ENCODE peak calls at places on chromosomes 12 and 14, in seven cellular contexts. One of them, this sample, is unnamed.
A peak's percentile ranks its signal among the peaks of the same experiment; 100 is the strongest.

GRCh38 chr14:74586681-74587362 is 25.2 kb downstream of the LTBP2 start:
- DNase-seq in neural progenitor cell: no peak
- DNase-seq in endothelial cell of umbilical vein: no peak
- DNase-seq in OCI-LY7: no peak
- DNase-seq in GM23248: no peak
- DNase-seq in IMR-90: no peak
- DNase-seq in HepG2: no peak
- DNase-seq in this sample: no peak

GRCh38 chr14:24634158-24634557 is at the start of gene GZMB:
- DNase-seq in neural progenitor cell: no peak
- DNase-seq in endothelial cell of umbilical vein: no peak
- DNase-seq in OCI-LY7: no peak
- DNase-seq in GM23248: peak; percentile 13
- DNase-seq in IMR-90: peak; percentile 14
- DNase-seq in HepG2: no peak
- DNase-seq in this sample: no peak

GRCh38 chr12:95836630-95837239 is 22.0 kb upstream of the SNRPF start:
- DNase-seq in neural progenitor cell: no peak
- DNase-seq in endothelial cell of umbilical vein: peak; percentile 62
- DNase-seq in OCI-LY7: no peak
- DNase-seq in GM23248: peak; percentile 66
- DNase-seq in IMR-90: peak; percentile 69
- DNase-seq in HepG2: no peak
- DNase-seq in this sample: no peak

GRCh38 chr12:64633940-64634337 is 23.6 kb downstream of the RASSF3 start:
- DNase-seq in neural progenitor cell: no peak
- DNase-seq in endothelial cell of umbilical vein: peak; percentile 80
- DNase-seq in OCI-LY7: no peak
- DNase-seq in GM23248: peak; percentile 78
- DNase-seq in IMR-90: peak; percentile 83
- DNase-seq in HepG2: peak; percentile 88
- DNase-seq in this sample: no peak

GRCh38 chr14:101400815-101401214 is 160.5 kb upstream of the DIO3 start:
- DNase-seq in neural progenitor cell: no peak
- DNase-seq in endothelial cell of umbilical vein: peak; percentile 16
- DNase-seq in OCI-LY7: no peak
- DNase-seq in GM23248: peak; percentile 65
- DNase-seq in IMR-90: peak; percentile 30
- DNase-seq in HepG2: no peak
- DNase-seq in this sample: no peak

GRCh38 chr12:48175613-48176416 is 7.6 kb upstream of the CCDC184 start:
- DNase-seq in neural progenitor cell: no peak
- DNase-seq in endothelial cell of umbilical vein: no peak
- DNase-seq in OCI-LY7: no peak
- DNase-seq in GM23248: peak; percentile 42
- DNase-seq in IMR-90: no peak
- DNase-seq in HepG2: no peak
- DNase-seq in this sample: no peak

GRCh38 chr12:85923767-85924331 is 49.8 kb downstream of the NTS start:
- DNase-seq in neural progenitor cell: peak; percentile 14
- DNase-seq in endothelial cell of umbilical vein: peak; percentile 59
- DNase-seq in OCI-LY7: peak; percentile 1
- DNase-seq in GM23248: peak; percentile 44
- DNase-seq in IMR-90: peak; percentile 49
- DNase-seq in HepG2: no peak
- DNase-seq in this sample: no peak

GRCh38 chr12:111224196-111225066 is 144.5 kb downstream of the PHETA1 start:
- DNase-seq in neural progenitor cell: no peak
- DNase-seq in endothelial cell of umbilical vein: peak; percentile 9
- DNase-seq in OCI-LY7: peak; percentile 5
- DNase-seq in GM23248: no peak
- DNase-seq in IMR-90: no peak
- DNase-seq in HepG2: no peak
- DNase-seq in this sample: no peak

GRCh38 chr12:1443421-1444141 is 150.8 kb downstream of the FBXL14 start:
- DNase-seq in neural progenitor cell: no peak
- DNase-seq in endothelial cell of umbilical vein: no peak
- DNase-seq in OCI-LY7: no peak
- DNase-seq in GM23248: peak; percentile 84
- DNase-seq in IMR-90: peak; percentile 96
- DNase-seq in HepG2: no peak
- DNase-seq in this sample: no peak

GRCh38 chr14:67583711-67584644 is 16.1 kb downstream of the PIGH start:
- DNase-seq in neural progenitor cell: peak; percentile 70
- DNase-seq in endothelial cell of umbilical vein: peak; percentile 53
- DNase-seq in OCI-LY7: peak; percentile 64
- DNase-seq in GM23248: peak; percentile 58
- DNase-seq in IMR-90: peak; percentile 52
- DNase-seq in HepG2: peak; percentile 58
- DNase-seq in this sample: peak; percentile 35

GRCh38 chr14:55103005-55103640 is 25.9 kb upstream of the LGALS3 start:
- DNase-seq in neural progenitor cell: peak; percentile 62
- DNase-seq in endothelial cell of umbilical vein: peak; percentile 86
- DNase-seq in OCI-LY7: peak; percentile 84
- DNase-seq in GM23248: peak; percentile 97
- DNase-seq in IMR-90: peak; percentile 95
- DNase-seq in HepG2: peak; percentile 95
- DNase-seq in this sample: no peak

GRCh38 chr12:570949-571794 is 92.1 kb downstream of the NINJ2 start:
- DNase-seq in neural progenitor cell: peak; percentile 47
- DNase-seq in endothelial cell of umbilical vein: peak; percentile 70
- DNase-seq in OCI-LY7: no peak
- DNase-seq in GM23248: peak; percentile 97
- DNase-seq in IMR-90: peak; percentile 80
- DNase-seq in HepG2: peak; percentile 58
- DNase-seq in this sample: no peak

GRCh38 chr14:22906073-22906472 is 12.9 kb downstream of the RBM23 start:
- DNase-seq in neural progenitor cell: no peak
- DNase-seq in endothelial cell of umbilical vein: no peak
- DNase-seq in OCI-LY7: no peak
- DNase-seq in GM23248: no peak
- DNase-seq in IMR-90: no peak
- DNase-seq in HepG2: no peak
- DNase-seq in this sample: no peak

GRCh38 chr14:65210827-65211192 is 108.5 kb upstream of the MAX start:
- DNase-seq in neural progenitor cell: no peak
- DNase-seq in endothelial cell of umbilical vein: no peak
- DNase-seq in OCI-LY7: no peak
- DNase-seq in GM23248: peak; percentile 32
- DNase-seq in IMR-90: no peak
- DNase-seq in HepG2: no peak
- DNase-seq in this sample: no peak
- H3K4me1 ChIP-seq in neural progenitor cell: no peaks in the 10 kb centered on the region
- H3K4me1 ChIP-seq in endothelial cell of umbilical vein: peaks cover 21% of the 10 kb centered on the region
- H3K4me1 ChIP-seq in OCI-LY7: peaks cover 66% of the 10 kb centered on the region
- H3K4me1 ChIP-seq in GM23248: peaks cover 32% of the 10 kb centered on the region
- H3K4me1 ChIP-seq in IMR-90: peaks cover 13% of the 10 kb centered on the region
- H3K4me1 ChIP-seq in HepG2: peaks cover 30% of the 10 kb centered on the region
- H3K4me1 ChIP-seq in this sample: peaks cover 71% of the 10 kb centered on the region

DNA sequence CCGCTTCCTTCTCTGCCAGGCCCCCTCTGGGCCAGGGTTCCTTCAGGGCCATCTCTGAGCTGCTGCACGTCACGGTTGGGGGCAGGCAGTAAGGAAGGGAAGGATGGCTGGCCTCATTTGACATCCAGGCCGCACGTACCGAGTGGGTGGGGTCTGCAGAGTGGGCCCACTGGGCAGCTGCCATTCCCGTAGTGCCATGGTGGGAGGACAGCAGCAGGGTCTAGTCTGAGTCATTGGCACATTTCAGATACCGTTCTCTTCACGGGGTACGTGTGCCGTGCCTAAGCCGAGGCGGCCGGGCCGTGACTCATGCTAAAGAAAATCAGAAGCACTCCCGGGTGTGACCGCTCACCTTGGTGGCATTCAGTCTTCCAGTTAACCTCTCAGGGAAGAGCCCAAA is 43.9 kb downstream of the IL31 start:
- DNase-seq in neural progenitor cell: no peak
- DNase-seq in endothelial cell of umbilical vein: no peak
- DNase-seq in OCI-LY7: no peak
- DNase-seq in GM23248: peak; percentile 38
- DNase-seq in IMR-90: peak; percentile 48
- DNase-seq in HepG2: no peak
- DNase-seq in this sample: no peak
- H4K20me1 ChIP-seq in neural progenitor cell: no peaks in the 10 kb centered on the region
- H4K20me1 ChIP-seq in endothelial cell of umbilical vein: no peaks in the 10 kb centered on the region
- H4K20me1 ChIP-seq in OCI-LY7: no peaks in the 10 kb centered on the region
- H4K20me1 ChIP-seq in GM23248: no peaks in the 10 kb centered on the region
- H4K20me1 ChIP-seq in IMR-90: peaks cover 22% of the 10 kb centered on the region
- H4K20me1 ChIP-seq in HepG2: peaks cover 3% of the 10 kb centered on the region
- H4K20me1 ChIP-seq in this sample: peaks cover 29% of the 10 kb centered on the region

GRCh38 chr12:15729097-15729496 is 60.1 kb downstream of the EPS8 start:
- DNase-seq in neural progenitor cell: no peak
- DNase-seq in endothelial cell of umbilical vein: no peak
- DNase-seq in OCI-LY7: no peak
- DNase-seq in GM23248: no peak
- DNase-seq in IMR-90: no peak
- DNase-seq in HepG2: no peak
- DNase-seq in this sample: no peak

GRCh38 chr12:15733136-15733535 is 56.1 kb downstream of the EPS8 start:
- DNase-seq in neural progenitor cell: no peak
- DNase-seq in endothelial cell of umbilical vein: no peak
- DNase-seq in OCI-LY7: no peak
- DNase-seq in GM23248: no peak
- DNase-seq in IMR-90: no peak
- DNase-seq in HepG2: no peak
- DNase-seq in this sample: no peak

GRCh38 chr12:15728118-15728598 is 61.0 kb downstream of the EPS8 start:
- DNase-seq in neural progenitor cell: no peak
- DNase-seq in endothelial cell of umbilical vein: peak; percentile 85
- DNase-seq in OCI-LY7: no peak
- DNase-seq in GM23248: peak; percentile 93
- DNase-seq in IMR-90: peak; percentile 80
- DNase-seq in HepG2: no peak
- DNase-seq in this sample: no peak

GRCh38 chr12:15732341-15733061 is 56.7 kb downstream of the EPS8 start:
- DNase-seq in neural progenitor cell: no peak
- DNase-seq in endothelial cell of umbilical vein: no peak
- DNase-seq in OCI-LY7: no peak
- DNase-seq in GM23248: peak; percentile 77
- DNase-seq in IMR-90: no peak
- DNase-seq in HepG2: peak; percentile 58
- DNase-seq in this sample: no peak

GRCh38 chr12:15731940-15732339 is 57.2 kb downstream of the EPS8 start:
- DNase-seq in neural progenitor cell: no peak
- DNase-seq in endothelial cell of umbilical vein: no peak
- DNase-seq in OCI-LY7: no peak
- DNase-seq in GM23248: no peak
- DNase-seq in IMR-90: no peak
- DNase-seq in HepG2: no peak
- DNase-seq in this sample: no peak
- H3K4me2 ChIP-seq in neural progenitor cell: no peak overlapping the region
- H3K4me2 ChIP-seq in endothelial cell of umbilical vein: no peak overlapping the region
- H3K4me2 ChIP-seq in OCI-LY7: no peak overlapping the region
- H3K4me2 ChIP-seq in GM23248: peak overlapping the region; percentile 63
- H3K4me2 ChIP-seq in IMR-90: no peak overlapping the region
- H3K4me2 ChIP-seq in HepG2: peak overlapping the region; percentile 38
- H3K4me2 ChIP-seq in this sample: no peak overlapping the region

GRCh38 chr12:108316153-108316892 is 22.8 kb downstream of the CMKLR1 start:
- DNase-seq in neural progenitor cell: peak; percentile 38
- DNase-seq in endothelial cell of umbilical vein: no peak
- DNase-seq in OCI-LY7: no peak
- DNase-seq in GM23248: no peak
- DNase-seq in IMR-90: no peak
- DNase-seq in HepG2: no peak
- DNase-seq in this sample: no peak

GRCh38 chr12:108317303-108318283 is 21.5 kb downstream of the CMKLR1 start:
- DNase-seq in neural progenitor cell: no peak
- DNase-seq in endothelial cell of umbilical vein: no peak
- DNase-seq in OCI-LY7: no peak
- DNase-seq in GM23248: no peak
- DNase-seq in IMR-90: no peak
- DNase-seq in HepG2: peak; percentile 32
- DNase-seq in this sample: no peak

GRCh38 chr12:108313609-108314331 is 25.3 kb downstream of the CMKLR1 start:
- DNase-seq in neural progenitor cell: no peak
- DNase-seq in endothelial cell of umbilical vein: peak; percentile 49
- DNase-seq in OCI-LY7: peak; percentile 7
- DNase-seq in GM23248: no peak
- DNase-seq in IMR-90: no peak
- DNase-seq in HepG2: peak; percentile 99
- DNase-seq in this sample: peak; percentile 67

GRCh38 chr12:108313236-108313608 is 25.9 kb downstream of the CMKLR1 start:
- DNase-seq in neural progenitor cell: no peak
- DNase-seq in endothelial cell of umbilical vein: no peak
- DNase-seq in OCI-LY7: no peak
- DNase-seq in GM23248: peak; percentile 10
- DNase-seq in IMR-90: no peak
- DNase-seq in HepG2: no peak
- DNase-seq in this sample: no peak

GRCh38 chr12:108315486-108316105 is 23.5 kb downstream of the CMKLR1 start:
- DNase-seq in neural progenitor cell: no peak
- DNase-seq in endothelial cell of umbilical vein: no peak
- DNase-seq in OCI-LY7: no peak
- DNase-seq in GM23248: no peak
- DNase-seq in IMR-90: no peak
- DNase-seq in HepG2: no peak
- DNase-seq in this sample: no peak
- H3K4me1 ChIP-seq in neural progenitor cell: peaks cover 12% of the 10 kb centered on the region
- H3K4me1 ChIP-seq in endothelial cell of umbilical vein: peaks cover 18% of the 10 kb centered on the region
- H3K4me1 ChIP-seq in OCI-LY7: peaks cover 4% of the 10 kb centered on the region
- H3K4me1 ChIP-seq in GM23248: no peaks in the 10 kb centered on the region
- H3K4me1 ChIP-seq in IMR-90: no peaks in the 10 kb centered on the region
- H3K4me1 ChIP-seq in HepG2: peaks cover 80% of the 10 kb centered on the region
- H3K4me1 ChIP-seq in this sample: peaks cover 12% of the 10 kb centered on the region

This sample was measured in DND-41.